ENCODE peak calls at places on chromosomes 3 and 15, in five cellular contexts. H is tibial artery, O is progenitor cell of endocrine pancreas, T is natural killer cell, G is GM20000. Q is an unnamed sample.

GRCh38 chr3:14725015-14725431 is 50.1 kb downstream of the C3orf20 start:
- DNase-seq in T (no peak), H (no peak), O (no peak), G (no peak), Q (peak; percentile 85)

GRCh38 chr3:105793040-105793439 is 75.8 kb downstream of the CBLB start:
- DNase-seq in T (no peak), G (no peak), H (no peak), O (no peak), Q (peak; percentile 59)

GRCh38 chr3:143168518-143169192 is 49.1 kb downstream of the CHST2 start:
- DNase-seq in H (no peak), O (no peak), G (no peak), T (no peak), Q (peak; percentile 43)

GRCh38 chr3:44914936-44915335 is 40.5 kb downstream of the TGM4 start:
- DNase-seq in T (no peak), G (no peak), H (no peak), O (no peak), Q (peak; percentile 44)

GRCh38 chr3:141294300-141294699 is 62.7 kb downstream of the PXYLP1 start:
- DNase-seq in T (no peak), H (no peak), O (no peak), G (no peak), Q (peak; percentile 49)

GRCh38 chr15:31457631-31458526 is 131.2 kb downstream of the KLF13 start:
- DNase-seq in H (peak; percentile 84), G (no peak), O (no peak), T (no peak), Q (peak; percentile 80)

GRCh38 chr15:32747886-32748285 is 30.1 kb downstream of the GREM1 start:
- DNase-seq in H (no peak), T (no peak), O (no peak), G (no peak), Q (no peak)

GRCh38 chr3:95759614-95760301 is 1054.6 kb upstream of the EPHA6 start:
- DNase-seq in T (no peak), O (no peak), G (no peak), H (peak; percentile 54), Q (no peak)

GRCh38 chr3:149977391-149977790 is 6.7 kb upstream of the PFN2 start:
- DNase-seq in O (no peak), H (no peak), T (no peak), G (no peak), Q (peak; percentile 24)

GRCh38 chr3:149969945-149970715 is 565 bp downstream of the PFN2 start:
- DNase-seq in H (peak; percentile 89), O (peak; percentile 80), G (peak; percentile 84), T (peak; percentile 68), Q (peak; percentile 91)

GRCh38 chr3:149971403-149972075 is 844 bp upstream of the PFN2 start:
- DNase-seq in G (peak; percentile 47), H (peak; percentile 83), T (peak; percentile 26), O (no peak), Q (peak; percentile 65)

GRCh38 chr3:149970716-149971402 is at the start of gene PFN2:
- DNase-seq in T (peak; percentile 51), O (peak; percentile 69), G (peak; percentile 78), H (peak; percentile 85), Q (peak; percentile 88)

GRCh38 chr3:149975919-149976318 is 5.2 kb upstream of the PFN2 start:
- DNase-seq in H (no peak), T (no peak), G (peak; percentile 43), O (no peak), Q (no peak)
- TF ChIP-seq CTCF in H (no peak), T (no peak), G (peak; percentile 8), O (peak; percentile 15), Q (no peak)

DNA sequence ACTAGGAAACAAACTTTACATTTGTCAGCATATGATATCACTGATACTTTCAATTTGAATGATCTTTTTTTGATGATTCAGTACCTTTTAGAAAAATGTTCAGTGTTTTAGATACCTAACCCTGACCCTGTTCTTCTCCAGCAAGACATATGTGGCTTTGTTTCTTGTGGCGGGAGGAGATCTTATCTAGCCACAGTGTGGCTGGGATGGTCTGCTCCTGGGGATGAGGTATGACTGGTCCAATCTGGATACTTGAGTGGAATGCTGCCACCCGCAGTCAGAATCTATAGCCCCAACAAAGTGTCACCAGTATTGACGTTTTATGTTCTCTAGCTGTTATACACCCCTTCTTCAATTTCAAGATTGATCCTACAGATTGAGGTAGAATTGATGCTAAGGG is 439.0 kb upstream of the GOLIM4 start:
- DNase-seq in H (no peak), G (no peak), T (no peak), O (no peak), Q (no peak)
- TF ChIP-seq CTCF in H (no peak), G (no peak), T (no peak), O (no peak), Q (no peak)

DNA sequence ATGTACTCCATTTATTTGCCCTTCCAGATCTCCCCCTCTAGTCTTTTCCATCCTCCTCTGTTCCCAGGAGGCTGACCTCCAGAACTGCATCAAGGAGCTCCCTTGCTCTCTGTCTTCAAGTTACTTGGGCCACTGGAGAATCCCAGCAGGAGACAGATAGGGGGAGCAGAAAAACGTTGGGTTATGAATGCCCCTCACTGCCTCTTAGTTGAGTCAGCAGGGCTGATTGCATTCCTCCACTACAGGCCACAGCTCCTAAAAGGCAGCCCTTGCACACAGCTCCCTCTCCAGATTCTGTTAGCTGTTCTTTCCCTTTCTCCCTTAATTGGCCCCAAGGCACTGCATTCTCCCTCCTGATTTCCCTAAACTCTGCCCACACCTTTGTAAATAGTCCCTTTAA is 12.4 kb upstream of the CEP152 start:
- DNase-seq in O (no peak), T (no peak), G (no peak), H (no peak), Q (peak; percentile 55)
- TF ChIP-seq CTCF in O (no peak), T (no peak), G (no peak), H (no peak), Q (no peak)

GRCh38 chr15:65086680-65087111 is 10.2 kb downstream of the KBTBD13 start:
- DNase-seq in G (no peak), O (no peak), T (no peak), H (peak; percentile 68), Q (peak; percentile 29)
- TF ChIP-seq CTCF in G (no peak), O (no peak), T (no peak), H (no peak), Q (peak; percentile 44)

GRCh38 chr3:113557374-113557773 is 25.0 kb downstream of the SIDT1 start:
- DNase-seq in T (no peak), H (no peak), O (no peak), G (no peak), Q (peak; percentile 69)
- TF ChIP-seq CTCF in T (no peak), H (no peak), O (no peak), G (no peak), Q (peak; percentile 40)

GRCh38 chr15:73058437-73058836 is 6.2 kb downstream of the NEO1 start:
- DNase-seq in G (no peak), O (no peak), H (no peak), T (no peak), Q (no peak)
- TF ChIP-seq CTCF in G (no peak), O (no peak), H (no peak), T (no peak), Q (no peak)

GRCh38 chr3:146067048-146067447 is 93.9 kb downstream of the PLOD2 start:
- DNase-seq in O (no peak), H (no peak), G (no peak), T (no peak), Q (peak; percentile 87)

DNA sequence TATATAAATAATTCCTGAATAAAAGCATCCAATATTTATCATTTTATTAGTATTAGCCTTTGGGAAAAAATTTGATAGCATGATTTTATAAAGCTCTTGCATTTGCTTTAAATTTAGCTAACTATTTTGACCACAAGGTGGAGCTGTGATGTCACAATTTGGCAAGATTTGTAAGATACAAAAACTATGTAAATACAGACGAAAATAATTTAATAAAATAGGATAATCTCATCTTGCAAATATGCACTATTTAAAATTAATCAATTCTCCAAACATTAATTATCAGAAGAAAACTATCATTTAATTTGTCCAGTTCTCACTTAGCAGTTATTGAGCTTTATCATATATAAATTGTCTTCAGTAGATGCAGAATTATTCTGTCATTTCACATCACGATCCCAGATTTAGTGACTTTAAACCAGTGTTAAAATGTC is 95.4 kb downstream of the PLOD2 start:
- DNase-seq in H (no peak), O (no peak), T (no peak), G (no peak), Q (peak; percentile 89)
- TF ChIP-seq CTCF in H (peak; percentile 64), O (peak; percentile 90), T (peak; percentile 41), G (peak; percentile 36), Q (peak; percentile 63)

GRCh38 chr15:77497108-77497737 is 76.5 kb downstream of the HMG20A start:
- DNase-seq in G (no peak), H (peak; percentile 86), T (no peak), O (no peak), Q (peak; percentile 68)
- TF ChIP-seq CTCF in G (no peak), H (no peak), T (peak; percentile 50), O (no peak), Q (no peak)

GRCh38 chr15:62644874-62645755 is 397.4 kb upstream of the TPM1 start:
- DNase-seq in H (no peak), G (no peak), T (no peak), O (no peak), Q (no peak)

GRCh38 chr15:62653122-62653521 is 389.4 kb upstream of the TPM1 start:
- DNase-seq in T (no peak), G (no peak), O (no peak), H (no peak), Q (no peak)

GRCh38 chr15:62649793-62650420 is 392.6 kb upstream of the TPM1 start:
- DNase-seq in H (no peak), G (peak; percentile 55), O (no peak), T (no peak), Q (peak; percentile 41)

GRCh38 chr15:62647195-62647865 is 395.2 kb upstream of the TPM1 start:
- DNase-seq in T (no peak), O (no peak), G (no peak), H (no peak), Q (peak; percentile 24)

GRCh38 chr15:62648954-62649353 is 393.6 kb upstream of the TPM1 start:
- DNase-seq in T (no peak), O (no peak), H (no peak), G (peak; percentile 23), Q (peak; percentile 36)
- TF ChIP-seq CTCF in T (no peak), O (no peak), H (peak; percentile 43), G (no peak), Q (peak; percentile 58)

GRCh38 chr3:127304121-127304744 is 16.4 kb upstream of the PRR20G start:
- DNase-seq in H (no peak), O (no peak), G (no peak), T (no peak), Q (no peak)
- TF ChIP-seq CTCF in H (no peak), O (no peak), G (no peak), T (no peak), Q (no peak)